ENCODE peak calls at places on chromosomes 5 and 9, in six cellular contexts. G, M, J, R, T and F are unnamed samples.

GRCh38 chr5:173872887-173873286 is 15.3 kb upstream of the CPEB4 start:
- DNase-seq in M (peak), G (no peak), T (no peak), J (no peak), R (no peak), F (no peak)

GRCh38 chr5:71471193-71471592 is 15.7 kb downstream of the BDP1 start:
- DNase-seq in M (no peak), G (no peak), R (no peak), T (no peak), J (no peak), F (no peak)

GRCh38 chr9:120348951-120349429 is 231.0 kb downstream of the CDK5RAP2 start:
- DNase-seq in G (no peak), T (no peak), J (peak), M (no peak), R (peak), F (peak)

GRCh38 chr5:60207031-60207430 is 313.5 kb upstream of the PDE4D start:
- DNase-seq in R (no peak), G (no peak), T (no peak), J (no peak), M (no peak), F (no peak)

GRCh38 chr5:32794086-32794485 is 83.0 kb downstream of the NPR3 start:
- DNase-seq in G (no peak), R (no peak), J (no peak), M (no peak), T (no peak), F (no peak)

GRCh38 chr5:150428106-150428876 is 15.6 kb upstream of the CD74 start:
- DNase-seq in G (no peak), R (no peak), J (no peak), M (peak), T (no peak), F (no peak)

GRCh38 chr5:132781029-132781428 is 4.0 kb upstream of the SEPTIN8 start:
- DNase-seq in G (no peak), T (no peak), R (no peak), M (no peak), J (no peak), F (no peak)

GRCh38 chr5:133606835-133607234 is 5.5 kb downstream of the FSTL4 start:
- DNase-seq in T (no peak), R (no peak), G (no peak), J (no peak), M (no peak), F (no peak)

GRCh38 chr9:19804431-19804830 is 15.6 kb upstream of the SLC24A2 start:
- DNase-seq in G (no peak), T (no peak), J (no peak), M (no peak), R (no peak), F (no peak)

GRCh38 chr5:74201334-74202081 is 439.0 kb downstream of the ENC1 start:
- DNase-seq in G (no peak), M (no peak), J (no peak), T (no peak), R (peak), F (no peak)

GRCh38 chr9:134515026-134515821 is 126.4 kb upstream of the COL5A1 start:
- DNase-seq in J (no peak), T (no peak), R (no peak), M (no peak), G (no peak), F (no peak)

GRCh38 chr5:56829137-56829536 is 13.8 kb downstream of the MAP3K1 start:
- DNase-seq in J (no peak), R (no peak), M (no peak), T (no peak), G (no peak), F (no peak)

GRCh38 chr5:107337281-107337680 is 333.5 kb downstream of the EFNA5 start:
- DNase-seq in M (no peak), G (no peak), T (no peak), J (no peak), R (no peak), F (no peak)

GRCh38 chr9:13786131-13786530 is 506.6 kb upstream of the MPDZ start:
- DNase-seq in J (no peak), G (no peak), R (no peak), M (no peak), T (no peak), F (no peak)

GRCh38 chr5:59543826-59544442 is 349.6 kb downstream of the PDE4D start:
- DNase-seq in R (peak), T (no peak), M (no peak), J (no peak), G (no peak), F (no peak)

GRCh38 chr9:70484232-70485130 is 70.0 kb upstream of the KLF9 start:
- DNase-seq in G (no peak), J (peak), M (no peak), T (no peak), R (peak), F (peak)

GRCh38 chr9:103661663-103662062 is 432.4 kb upstream of the SMC2 start:
- DNase-seq in T (no peak), M (no peak), J (no peak), G (no peak), R (peak), F (no peak)

GRCh38 chr9:127711226-127711701 is 4.2 kb downstream of the PTRH1 start:
- DNase-seq in J (no peak), G (no peak), M (no peak), R (no peak), T (no peak), F (no peak)

GRCh38 chr5:178832618-178833201 is 27.0 kb upstream of the ZNF354B start:
- DNase-seq in G (no peak), M (no peak), T (no peak), J (no peak), R (peak), F (peak)

GRCh38 chr5:141680751-141681201 is 1.3 kb downstream of the ARAP3 start:
- DNase-seq in R (no peak), G (no peak), J (no peak), T (no peak), M (no peak), F (peak)

GRCh38 chr5:157271740-157272271 is 5.9 kb downstream of the CYFIP2 start:
- DNase-seq in J (no peak), R (no peak), T (peak), G (no peak), M (peak), F (no peak)

GRCh38 chr9:123725389-123725788 is 204.5 kb downstream of the DENND1A start:
- DNase-seq in T (no peak), J (no peak), G (no peak), M (no peak), R (no peak), F (peak)

GRCh38 chr5:56480305-56481146 is 247.4 kb upstream of the ANKRD55 start:
- DNase-seq in J (peak), G (no peak), R (no peak), T (no peak), M (peak), F (peak)

GRCh38 chr5:175681975-175682354 is 24.1 kb downstream of the HRH2 start:
- DNase-seq in J (no peak), G (no peak), M (no peak), T (no peak), R (no peak), F (no peak)